ENCODE peak calls at places on chromosome 15, in four cellular contexts. One of them, this sample, is unnamed.
A peak's percentile ranks its signal among the peaks of the same experiment; 100 is the strongest.

GRCh38 chr15:60536951-60537350 is 58.0 kb upstream of the ICE2 start:
- DNase-seq in GM12878: no peak
- DNase-seq in HepG2: no peak
- DNase-seq in K562: no peak
- DNase-seq in this sample: no peak

GRCh38 chr15:101491739-101492640 is 2.5 kb upstream of the PCSK6 start:
- DNase-seq in GM12878: no peak
- DNase-seq in HepG2: no peak
- DNase-seq in K562: no peak
- DNase-seq in this sample: peak; percentile 48

GRCh38 chr15:96166223-96167200 is 164.0 kb upstream of the NR2F2 start:
- DNase-seq in GM12878: no peak
- DNase-seq in HepG2: no peak
- DNase-seq in K562: no peak
- DNase-seq in this sample: no peak

GRCh38 chr15:98649996-98650870 is 1.9 kb downstream of the IGF1R start:
- DNase-seq in GM12878: no peak
- DNase-seq in HepG2: peak; percentile 48
- DNase-seq in K562: no peak
- DNase-seq in this sample: peak; percentile 41

GRCh38 chr15:85800460-85801123 is 5.9 kb upstream of the KLHL25 start:
- DNase-seq in GM12878: no peak
- DNase-seq in HepG2: peak; percentile 78
- DNase-seq in K562: no peak
- DNase-seq in this sample: no peak

GRCh38 chr15:63718590-63719035 is 115.1 kb downstream of the HERC1 start:
- DNase-seq in GM12878: no peak
- DNase-seq in HepG2: peak; percentile 60
- DNase-seq in K562: no peak
- DNase-seq in this sample: no peak

GRCh38 chr15:27669641-27670040 is 429.5 kb downstream of the OCA2 start:
- DNase-seq in GM12878: no peak
- DNase-seq in HepG2: peak; percentile 13
- DNase-seq in K562: no peak
- DNase-seq in this sample: no peak

GRCh38 chr15:88987951-88988671 is 74.9 kb upstream of the MFGE8 start:
- DNase-seq in GM12878: no peak
- DNase-seq in HepG2: no peak
- DNase-seq in K562: peak; percentile 47
- DNase-seq in this sample: no peak

GRCh38 chr15:40050788-40051615 is 12.0 kb upstream of the SRP14 start:
- DNase-seq in GM12878: no peak
- DNase-seq in HepG2: no peak
- DNase-seq in K562: no peak
- DNase-seq in this sample: no peak

GRCh38 chr15:87591042-87591441 is 665.5 kb downstream of the NTRK3 start:
- DNase-seq in GM12878: no peak
- DNase-seq in HepG2: no peak
- DNase-seq in K562: no peak
- DNase-seq in this sample: no peak

GRCh38 chr15:94844188-94844532 is 612.8 kb downstream of the MCTP2 start:
- DNase-seq in GM12878: no peak
- DNase-seq in HepG2: peak; percentile 19
- DNase-seq in K562: no peak
- DNase-seq in this sample: no peak

GRCh38 chr15:79192462-79193036 is 90.0 kb upstream of the ANKRD34C start:
- DNase-seq in GM12878: no peak
- DNase-seq in HepG2: no peak
- DNase-seq in K562: no peak
- DNase-seq in this sample: no peak

GRCh38 chr15:27438403-27439375 is 467.7 kb downstream of the GABRG3 start:
- DNase-seq in GM12878: no peak
- DNase-seq in HepG2: no peak
- DNase-seq in K562: no peak
- DNase-seq in this sample: no peak

GRCh38 chr15:73333001-73333400 is 35.8 kb downstream of the HCN4 start:
- DNase-seq in GM12878: no peak
- DNase-seq in HepG2: no peak
- DNase-seq in K562: no peak
- DNase-seq in this sample: no peak

GRCh38 chr15:98758224-98758623 is 109.9 kb downstream of the IGF1R start:
- DNase-seq in GM12878: no peak
- DNase-seq in HepG2: no peak
- DNase-seq in K562: no peak
- DNase-seq in this sample: no peak

GRCh38 chr15:69906256-69907185 is 191.2 kb downstream of the TLE3 start:
- DNase-seq in GM12878: no peak
- DNase-seq in HepG2: no peak
- DNase-seq in K562: no peak
- DNase-seq in this sample: no peak

GRCh38 chr15:33242669-33243191 is 48.2 kb upstream of the FMN1 start:
- DNase-seq in GM12878: no peak
- DNase-seq in HepG2: no peak
- DNase-seq in K562: no peak
- DNase-seq in this sample: peak; percentile 13
- TF ChIP-seq TARDBP in GM12878: no peak
- TF ChIP-seq TARDBP in HepG2: no peak
- TF ChIP-seq TARDBP in K562: no peak
- TF ChIP-seq TARDBP in this sample: no peak

DNA sequence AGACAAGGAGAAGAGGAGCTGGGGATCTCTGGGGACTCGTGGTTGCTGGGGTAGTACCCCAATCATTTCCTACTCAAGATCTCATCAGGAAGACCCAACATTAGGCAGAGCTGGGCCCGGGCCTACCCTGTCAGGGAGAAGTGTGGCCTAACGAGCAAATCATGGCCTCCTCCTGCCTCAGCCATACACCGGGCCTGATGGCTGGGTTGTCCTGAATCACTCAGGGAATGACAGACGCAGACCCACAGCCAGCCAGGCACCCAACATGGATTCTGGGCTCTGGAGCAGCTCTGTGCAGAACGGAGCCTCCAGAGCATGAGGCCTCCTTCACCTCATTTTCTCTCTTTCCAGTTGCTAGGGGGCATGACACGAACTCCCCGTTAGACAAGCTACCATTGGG is 19.7 kb downstream of the ITGA11 start:
- DNase-seq in GM12878: no peak
- DNase-seq in HepG2: no peak
- DNase-seq in K562: no peak
- DNase-seq in this sample: no peak
- TF ChIP-seq TARDBP in GM12878: no peak
- TF ChIP-seq TARDBP in HepG2: no peak
- TF ChIP-seq TARDBP in K562: no peak
- TF ChIP-seq TARDBP in this sample: no peak

DNA sequence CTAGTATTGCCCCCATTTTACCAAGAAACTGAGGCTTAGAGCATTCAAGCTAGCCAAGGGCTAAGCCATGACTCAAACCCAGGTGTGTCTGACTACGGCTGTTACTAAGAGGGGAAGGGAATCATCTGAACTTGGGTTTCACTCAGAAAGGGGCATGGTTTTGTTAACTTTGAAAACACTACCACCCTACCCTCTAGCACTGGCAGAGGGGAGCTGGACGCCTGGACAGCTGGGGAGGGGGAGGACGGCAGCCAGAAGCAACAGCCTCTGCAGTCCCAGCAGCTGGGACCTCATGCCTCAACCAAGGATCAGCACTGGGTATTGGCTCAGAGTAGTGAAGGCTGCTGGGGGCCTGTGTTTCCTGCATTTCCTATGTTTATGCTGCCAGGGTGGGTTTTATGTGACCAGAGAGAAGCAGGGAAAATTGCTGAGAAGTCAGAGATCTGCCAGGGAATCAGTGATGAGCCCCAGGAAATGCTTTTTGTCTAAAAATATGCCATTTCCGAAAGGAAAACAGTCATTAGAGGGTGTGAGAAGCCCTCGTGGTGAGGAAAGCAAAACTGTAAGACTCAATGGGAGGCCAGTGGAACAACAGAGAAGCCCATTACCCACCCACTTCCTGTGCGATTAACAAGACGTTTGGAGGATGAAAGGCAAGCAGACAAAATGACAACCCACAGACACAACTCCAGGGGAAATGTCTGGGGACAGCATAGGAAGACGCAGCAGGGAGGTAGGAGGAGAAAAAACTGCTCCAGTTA is 41.2 kb downstream of the LIPC start:
- DNase-seq in GM12878: no peak
- DNase-seq in HepG2: no peak
- DNase-seq in K562: no peak
- DNase-seq in this sample: no peak
- TF ChIP-seq TARDBP in GM12878: peak; percentile 23
- TF ChIP-seq TARDBP in HepG2: no peak
- TF ChIP-seq TARDBP in K562: no peak
- TF ChIP-seq TARDBP in this sample: no peak

GRCh38 chr15:56918907-56919707 is 663 bp downstream of the TCF12 start:
- DNase-seq in GM12878: no peak
- DNase-seq in HepG2: peak; percentile 25
- DNase-seq in K562: peak; percentile 54
- DNase-seq in this sample: peak; percentile 31

GRCh38 chr15:56916825-56917477 is 1.5 kb upstream of the TCF12 start:
- DNase-seq in GM12878: no peak
- DNase-seq in HepG2: no peak
- DNase-seq in K562: peak; percentile 60
- DNase-seq in this sample: no peak

GRCh38 chr15:56918046-56918906 is at the start of gene TCF12:
- DNase-seq in GM12878: peak; percentile 68
- DNase-seq in HepG2: peak; percentile 71
- DNase-seq in K562: peak; percentile 95
- DNase-seq in this sample: peak; percentile 75

GRCh38 chr15:56917652-56918045 is 795 bp upstream of the TCF12 start:
- DNase-seq in GM12878: no peak
- DNase-seq in HepG2: no peak
- DNase-seq in K562: no peak
- DNase-seq in this sample: no peak

DNA sequence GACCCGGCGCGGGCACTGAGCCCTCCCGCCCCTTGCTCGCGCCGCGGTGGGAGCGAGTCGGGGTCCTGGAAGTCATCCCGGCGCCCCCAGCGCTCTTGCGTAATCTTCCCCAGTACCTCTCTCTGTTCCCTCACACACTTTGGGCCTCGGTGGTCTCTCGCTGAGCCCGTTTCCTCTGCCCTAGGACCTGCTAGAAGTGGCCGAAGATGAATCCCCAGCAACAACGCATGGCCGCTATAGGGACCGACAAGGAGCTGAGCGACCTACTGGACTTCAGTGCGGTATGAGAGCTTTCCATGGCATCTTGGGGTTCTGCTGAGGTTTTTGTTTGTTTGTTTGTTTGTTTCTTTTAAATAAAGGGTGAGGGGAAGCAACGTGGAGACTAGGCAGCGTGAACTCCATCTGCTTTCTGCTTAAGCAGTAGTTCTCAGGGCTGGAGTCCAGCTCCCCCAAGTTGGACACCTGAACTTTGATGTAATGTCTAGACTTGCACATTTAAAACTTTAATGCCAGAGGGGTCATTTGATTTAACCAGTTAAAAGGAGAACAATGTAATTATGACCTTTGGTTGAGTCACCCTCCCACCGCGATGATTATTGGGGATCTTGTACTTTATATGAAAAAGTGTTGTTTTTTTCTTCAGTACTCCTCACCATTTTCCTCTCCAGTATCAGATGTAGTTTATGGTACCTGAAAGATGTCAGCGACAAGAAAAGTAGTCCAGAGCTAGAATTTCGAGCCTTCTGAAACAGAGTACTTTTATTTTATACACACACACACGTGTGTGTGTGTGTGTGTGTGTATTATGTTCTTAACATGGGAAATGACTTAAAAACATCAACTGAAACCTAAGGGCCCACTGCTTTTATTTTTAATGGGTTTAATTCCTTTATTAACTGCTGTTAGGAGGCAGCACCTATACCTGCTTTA is 1.5 kb downstream of the TCF12 start:
- DNase-seq in GM12878: no peak
- DNase-seq in HepG2: peak; percentile 18
- DNase-seq in K562: peak; percentile 50
- DNase-seq in this sample: peak; percentile 18
- TF ChIP-seq TARDBP in GM12878: no peak
- TF ChIP-seq TARDBP in HepG2: no peak
- TF ChIP-seq TARDBP in K562: no peak
- TF ChIP-seq TARDBP in this sample: no peak

DNA sequence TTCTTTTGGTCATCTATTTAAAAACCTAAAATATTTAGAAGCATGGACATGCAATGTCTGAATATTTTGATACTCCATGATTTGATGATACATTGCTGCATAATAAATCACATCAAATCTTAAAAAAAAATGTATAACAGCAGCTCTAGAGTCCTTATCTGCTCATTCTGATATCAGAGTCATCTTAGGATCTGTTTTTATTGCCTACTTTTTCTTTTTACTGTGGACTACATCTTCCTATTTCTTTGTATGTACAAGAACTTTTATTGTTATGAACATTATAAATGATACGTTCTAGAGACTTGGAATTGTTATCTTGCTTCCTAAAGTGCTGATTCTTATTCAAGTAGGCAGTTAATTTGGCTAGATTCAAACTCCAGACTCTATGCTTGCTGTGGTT is 72.7 kb downstream of the IQCH start:
- DNase-seq in GM12878: no peak
- DNase-seq in HepG2: no peak
- DNase-seq in K562: no peak
- DNase-seq in this sample: no peak
- TF ChIP-seq TARDBP in GM12878: no peak
- TF ChIP-seq TARDBP in HepG2: no peak
- TF ChIP-seq TARDBP in K562: no peak
- TF ChIP-seq TARDBP in this sample: no peak

GRCh38 chr15:80482686-80483085 is 78.5 kb downstream of the ARNT2 start:
- DNase-seq in GM12878: no peak
- DNase-seq in HepG2: no peak
- DNase-seq in K562: no peak
- DNase-seq in this sample: no peak

GRCh38 chr15:80483656-80484055 is 79.5 kb downstream of the ARNT2 start:
- DNase-seq in GM12878: no peak
- DNase-seq in HepG2: no peak
- DNase-seq in K562: no peak
- DNase-seq in this sample: no peak

GRCh38 chr15:80480171-80480811 is 76.1 kb downstream of the ARNT2 start:
- DNase-seq in GM12878: no peak
- DNase-seq in HepG2: peak; percentile 15
- DNase-seq in K562: no peak
- DNase-seq in this sample: no peak

GRCh38 chr15:80479191-80479590 is 75.0 kb downstream of the ARNT2 start:
- DNase-seq in GM12878: no peak
- DNase-seq in HepG2: no peak
- DNase-seq in K562: no peak
- DNase-seq in this sample: no peak

GRCh38 chr15:80480909-80481308 is 76.7 kb downstream of the ARNT2 start:
- DNase-seq in GM12878: no peak
- DNase-seq in HepG2: no peak
- DNase-seq in K562: no peak
- DNase-seq in this sample: no peak
- TF ChIP-seq TARDBP in GM12878: no peak
- TF ChIP-seq TARDBP in HepG2: no peak
- TF ChIP-seq TARDBP in K562: no peak
- TF ChIP-seq TARDBP in this sample: no peak

GRCh38 chr15:92943581-92943980 is 43.5 kb downstream of the CHD2 start:
- DNase-seq in GM12878: no peak
- DNase-seq in HepG2: no peak
- DNase-seq in K562: no peak
- DNase-seq in this sample: no peak
- TF ChIP-seq TARDBP in GM12878: no peak
- TF ChIP-seq TARDBP in HepG2: no peak
- TF ChIP-seq TARDBP in K562: no peak
- TF ChIP-seq TARDBP in this sample: no peak

GRCh38 chr15:75024102-75024636 is 779 bp downstream of the PPCDC start:
- DNase-seq in GM12878: no peak
- DNase-seq in HepG2: no peak
- DNase-seq in K562: peak; percentile 42
- DNase-seq in this sample: peak; percentile 46
- TF ChIP-seq TARDBP in GM12878: no peak
- TF ChIP-seq TARDBP in HepG2: no peak
- TF ChIP-seq TARDBP in K562: no peak
- TF ChIP-seq TARDBP in this sample: no peak